ENCODE peak calls at places on chromosome 22, in ten cellular contexts. X is activated CD8-positive, alpha-beta T cell treated with anti-CD3 and anti-CD28 coated beads for 36 hours; H is epithelial cell of esophagus; Y is cardiac fibroblast; A is HCT116; T is A673; E is HL-60; I is neural crest cell; M is hepatocyte; U is astrocyte of the spinal cord. F is an unnamed sample.

GRCh38 chr22:43216738-43217137 is 29.8 kb upstream of the TTLL12 start:
- DNase-seq in X (no peak), H (no peak), Y (no peak), A (no peak), T (no peak), E (no peak), I (no peak), M (no peak), U (no peak), F (no peak)

GRCh38 chr22:47121791-47122190 is 359.3 kb downstream of the TBC1D22A start:
- DNase-seq in X (no peak), H (no peak), Y (no peak), A (no peak), T (no peak), E (no peak), I (no peak), M (no peak), U (no peak), F (peak)

GRCh38 chr22:39962071-39962470 is 1.9 kb downstream of the TMA7B start:
- DNase-seq in X (no peak), H (no peak), Y (no peak), A (no peak), T (no peak), E (no peak), I (no peak), M (no peak), U (peak), F (no peak)

GRCh38 chr22:36734171-36735058 is 30.9 kb upstream of the CACNG2 start:
- DNase-seq in X (no peak), H (no peak), Y (peak), A (no peak), T (no peak), E (peak), I (no peak), M (no peak), U (peak), F (no peak)

GRCh38 chr22:37260939-37261338 is 16.9 kb upstream of the RAC2 start:
- DNase-seq in X (peak), H (peak), Y (peak), A (peak), T (peak), E (no peak), I (peak), M (peak), U (peak), F (peak)

GRCh38 chr22:37060801-37061610 is 9.5 kb downstream of the KCTD17 start:
- DNase-seq in X (peak), H (no peak), Y (no peak), A (no peak), T (no peak), E (no peak), I (no peak), M (no peak), U (no peak), F (no peak)

GRCh38 chr22:39087881-39088687 is 9.0 kb upstream of the APOBEC3H start:
- DNase-seq in X (peak), H (no peak), Y (no peak), A (no peak), T (no peak), E (no peak), I (peak), M (no peak), U (no peak), F (peak)

GRCh38 chr22:36773935-36774334 is 2.0 kb downstream of the IFT27 start:
- DNase-seq in X (no peak), H (peak), Y (peak), A (no peak), T (peak), E (peak), I (no peak), M (peak), U (peak), F (no peak)

GRCh38 chr22:38135133-38135706 is 24.7 kb upstream of the BAIAP2L2 start:
- DNase-seq in X (peak), H (peak), Y (peak), A (peak), T (no peak), E (peak), I (no peak), M (no peak), U (peak), F (no peak)

GRCh38 chr22:24166811-24167210 is 14.5 kb upstream of the SUSD2 start:
- DNase-seq in X (no peak), H (no peak), Y (no peak), A (no peak), T (no peak), E (no peak), I (no peak), M (no peak), U (no peak), F (no peak)

GRCh38 chr22:21044931-21045584 is 688 bp upstream of the LRRC74B start:
- DNase-seq in X (peak), H (no peak), Y (peak), A (no peak), T (peak), E (no peak), I (no peak), M (no peak), U (peak), F (no peak)

GRCh38 chr22:40175571-40176105 is 2.1 kb upstream of the TNRC6B start:
- DNase-seq in X (no peak), H (no peak), Y (no peak), A (no peak), T (no peak), E (no peak), I (no peak), M (no peak), U (no peak), F (no peak)

GRCh38 chr22:34150023-34150422 is 229.7 kb upstream of the LARGE1 start:
- DNase-seq in X (no peak), H (no peak), Y (no peak), A (no peak), T (no peak), E (no peak), I (no peak), M (no peak), U (no peak), F (no peak)

GRCh38 chr22:30197389-30197788 is 49.2 kb downstream of the LIF start:
- DNase-seq in X (no peak), H (no peak), Y (no peak), A (no peak), T (no peak), E (no peak), I (no peak), M (no peak), U (no peak), F (no peak)

GRCh38 chr22:23284504-23285033 is 104.3 kb downstream of the BCR start:
- DNase-seq in X (no peak), H (no peak), Y (no peak), A (no peak), T (no peak), E (no peak), I (no peak), M (no peak), U (no peak), F (no peak)

GRCh38 chr22:49827853-49828598 is at the start of gene BRD1:
- DNase-seq in X (peak), H (peak), Y (peak), A (no peak), T (peak), E (no peak), I (no peak), M (peak), U (peak), F (peak)

GRCh38 chr22:49102367-49102766 is 725.3 kb downstream of the BRD1 start:
- DNase-seq in X (no peak), H (no peak), Y (no peak), A (no peak), T (no peak), E (no peak), I (no peak), M (no peak), U (no peak), F (peak)

GRCh38 chr22:36948273-36949055 is 35.0 kb downstream of the CSF2RB start:
- DNase-seq in X (no peak), H (no peak), Y (peak), A (no peak), T (no peak), E (no peak), I (no peak), M (no peak), U (no peak), F (no peak)

GRCh38 chr22:30922151-30922611 is 46.4 kb downstream of the MORC2 start:
- DNase-seq in X (peak), H (peak), Y (peak), A (no peak), T (peak), E (no peak), I (no peak), M (no peak), U (peak), F (peak)

DNA sequence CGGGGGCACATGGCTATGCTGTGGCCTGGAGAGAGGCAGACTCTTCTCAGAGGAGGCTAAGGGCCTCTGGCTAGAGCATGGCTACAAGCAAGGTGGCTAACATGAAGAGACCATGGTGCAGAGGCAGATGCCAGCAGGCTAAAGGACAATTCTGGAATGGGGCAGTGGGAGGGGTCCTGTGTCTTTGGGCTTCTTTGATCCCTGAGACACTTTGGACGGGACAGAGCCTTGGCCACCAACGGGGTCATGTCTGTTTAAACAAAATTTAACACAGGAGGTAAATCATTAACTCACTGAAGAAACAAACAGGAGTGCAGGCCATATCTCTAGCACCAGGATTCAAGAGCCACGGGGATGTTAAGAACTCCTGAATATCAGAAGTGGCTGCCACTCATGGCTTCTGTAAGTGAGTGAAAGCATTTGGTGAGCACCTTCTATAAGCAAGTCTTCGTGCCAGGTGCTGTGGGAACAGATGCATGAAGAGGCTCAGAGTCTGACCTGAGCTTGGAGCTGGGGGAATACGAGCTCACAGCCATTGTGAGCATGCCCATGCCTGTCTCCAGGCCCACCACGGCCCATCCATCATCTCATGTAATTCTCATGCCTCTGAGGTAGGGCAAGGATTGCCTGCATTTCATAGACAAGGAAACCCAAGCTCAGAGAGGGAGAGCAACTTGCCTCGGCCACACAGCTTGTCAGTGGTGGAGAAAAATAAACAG is 18.3 kb upstream of the ZNRF3 start:
- DNase-seq in X (no peak), H (no peak), Y (no peak), A (no peak), T (no peak), E (no peak), I (no peak), M (peak), U (no peak), F (no peak)
- TF ChIP-seq CTCF in X (no peak), H (no peak), Y (no peak), A (no peak), T (no peak), E (no peak), I (no peak), M (no peak), U (no peak), F (no peak)

GRCh38 chr22:22144858-22145257 is 99.7 kb upstream of the VPREB1 start:
- DNase-seq in X (no peak), H (peak), Y (peak), A (no peak), T (no peak), E (no peak), I (no peak), M (no peak), U (no peak), F (no peak)
- TF ChIP-seq CTCF in X (no peak), H (no peak), Y (peak), A (peak), T (peak), E (no peak), I (peak), M (no peak), U (peak), F (no peak)

DNA sequence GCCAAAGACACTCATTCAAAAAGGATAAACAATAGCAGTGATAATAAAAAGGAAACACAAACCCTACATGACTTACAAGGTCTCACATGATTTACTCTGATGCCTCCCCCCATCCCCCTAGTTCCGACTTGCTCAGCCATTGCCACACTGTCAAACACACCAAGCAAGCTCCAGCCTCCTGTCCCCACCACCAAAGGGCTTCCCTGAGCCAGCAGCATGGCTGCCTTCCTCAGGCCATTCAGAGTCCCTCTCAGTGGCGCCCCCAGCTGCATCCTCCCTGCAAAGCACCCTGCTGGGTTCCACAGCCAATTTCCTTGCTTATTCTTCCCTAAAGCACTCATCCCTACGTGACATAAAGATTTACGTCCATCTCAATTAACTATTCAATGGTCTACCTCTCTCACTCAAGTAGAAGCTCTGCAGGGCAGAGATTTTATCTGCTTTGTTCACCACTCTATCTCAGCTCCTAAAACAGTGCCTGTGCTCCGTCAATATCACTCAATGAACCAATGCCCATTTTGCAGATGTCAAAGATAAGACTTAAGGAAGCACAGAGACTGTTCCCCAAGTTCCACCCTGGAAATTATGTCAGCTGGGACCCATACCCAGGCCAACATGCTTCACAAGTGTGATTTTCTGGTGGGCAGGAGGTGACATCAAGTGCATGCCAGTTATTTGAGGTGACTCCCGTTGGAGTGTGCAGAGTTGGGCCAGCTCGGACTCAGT is 106.9 kb downstream of the SYN3 start:
- DNase-seq in X (peak), H (no peak), Y (no peak), A (no peak), T (peak), E (no peak), I (no peak), M (no peak), U (no peak), F (no peak)
- TF ChIP-seq CTCF in X (no peak), H (no peak), Y (no peak), A (peak), T (peak), E (no peak), I (peak), M (peak), U (no peak), F (no peak)

GRCh38 chr22:35708917-35709316 is 8.8 kb upstream of the APOL5 start:
- DNase-seq in X (no peak), H (no peak), Y (no peak), A (no peak), T (no peak), E (no peak), I (no peak), M (no peak), U (no peak), F (no peak)

GRCh38 chr22:35705141-35705540 is 12.5 kb upstream of the APOL5 start:
- DNase-seq in X (no peak), H (peak), Y (peak), A (no peak), T (no peak), E (no peak), I (no peak), M (no peak), U (peak), F (no peak)

GRCh38 chr22:35712672-35713071 is 5.0 kb upstream of the APOL5 start:
- DNase-seq in X (no peak), H (no peak), Y (no peak), A (no peak), T (no peak), E (no peak), I (no peak), M (no peak), U (no peak), F (no peak)

GRCh38 chr22:35711336-35711735 is 6.3 kb upstream of the APOL5 start:
- DNase-seq in X (no peak), H (no peak), Y (no peak), A (no peak), T (peak), E (no peak), I (no peak), M (no peak), U (no peak), F (no peak)

DNA sequence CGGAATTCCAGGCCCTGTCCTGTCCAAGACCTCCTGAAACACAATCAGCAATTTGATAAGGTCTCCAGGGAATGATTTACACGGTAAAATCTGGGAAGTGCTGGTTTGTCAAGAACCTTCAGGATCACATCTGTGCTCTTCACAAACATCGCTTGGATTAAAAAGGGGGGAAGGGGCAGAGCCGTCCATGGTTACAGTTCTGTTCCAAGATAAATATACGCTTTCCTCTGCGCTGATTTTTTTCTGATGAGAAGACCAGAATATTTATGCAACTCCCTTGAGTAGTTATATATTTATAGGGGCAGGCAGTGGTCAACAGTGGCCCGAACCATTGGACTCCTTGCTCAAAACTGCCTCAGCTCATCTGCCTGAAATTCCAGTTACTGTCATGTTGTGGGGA is 9.2 kb upstream of the APOL5 start:
- DNase-seq in X (no peak), H (no peak), Y (peak), A (no peak), T (no peak), E (no peak), I (no peak), M (no peak), U (peak), F (no peak)
- TF ChIP-seq CTCF in X (no peak), H (no peak), Y (no peak), A (no peak), T (no peak), E (no peak), I (no peak), M (no peak), U (no peak), F (no peak)

GRCh38 chr22:41902016-41902415 is 12.9 kb downstream of the SHISA8 start:
- DNase-seq in X (no peak), H (no peak), Y (no peak), A (no peak), T (no peak), E (no peak), I (no peak), M (no peak), U (no peak), F (no peak)

GRCh38 chr22:41906822-41907221 is 8.1 kb downstream of the SHISA8 start:
- DNase-seq in X (no peak), H (no peak), Y (no peak), A (no peak), T (no peak), E (no peak), I (no peak), M (no peak), U (no peak), F (no peak)

GRCh38 chr22:41905411-41906202 is 9.3 kb downstream of the SHISA8 start:
- DNase-seq in X (no peak), H (no peak), Y (no peak), A (no peak), T (no peak), E (no peak), I (no peak), M (no peak), U (no peak), F (no peak)

GRCh38 chr22:41902932-41903421 is 11.9 kb downstream of the SHISA8 start:
- DNase-seq in X (no peak), H (no peak), Y (no peak), A (no peak), T (no peak), E (no peak), I (no peak), M (no peak), U (no peak), F (peak)

DNA sequence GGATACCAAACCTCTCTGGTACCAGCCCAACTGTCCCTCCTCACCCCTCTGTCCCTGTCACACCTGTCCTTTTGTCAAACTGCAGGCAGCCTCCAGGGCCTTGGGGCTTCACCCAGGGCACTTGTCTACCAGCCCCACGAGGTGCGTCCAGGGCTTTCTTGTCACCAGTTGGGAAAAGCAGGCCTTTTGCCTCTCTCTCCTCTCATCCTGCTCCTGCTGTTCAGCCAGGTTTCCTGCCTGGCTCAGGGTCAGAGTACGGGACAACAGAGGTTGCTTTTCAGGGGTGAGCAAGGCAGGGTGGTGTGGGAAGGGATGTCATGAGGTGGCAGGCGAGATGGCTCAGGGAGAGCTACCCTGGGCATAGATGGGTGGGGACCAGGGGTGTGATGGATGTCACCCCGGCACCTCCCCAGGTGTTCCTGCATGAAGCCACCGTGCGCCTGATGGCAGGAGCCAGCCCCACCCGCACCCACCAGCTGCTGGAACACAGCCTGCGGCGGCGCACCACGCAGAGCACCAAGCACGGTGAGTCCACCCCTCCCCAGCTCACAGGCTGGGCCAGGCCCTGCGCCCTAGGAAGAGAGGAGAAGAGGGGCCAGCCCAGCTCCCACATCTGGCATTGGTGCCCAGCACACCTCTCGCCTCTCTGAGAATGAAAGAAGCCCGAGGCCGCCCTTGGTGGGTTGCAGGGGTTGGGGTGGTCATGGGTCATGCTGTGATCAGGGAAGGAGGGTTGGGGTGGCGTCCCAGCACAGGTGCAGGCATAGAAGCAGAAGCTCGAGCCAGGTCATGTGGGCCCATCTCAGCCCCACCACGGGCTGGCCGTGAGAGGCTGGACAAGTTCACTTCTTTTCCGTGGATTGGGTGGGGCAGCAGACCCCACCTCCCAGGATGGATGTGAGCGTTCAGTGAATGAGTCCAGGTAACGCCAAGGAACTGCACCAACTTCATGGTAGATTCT is 10.1 kb downstream of the SHISA8 start:
- DNase-seq in X (no peak), H (no peak), Y (no peak), A (no peak), T (no peak), E (no peak), I (no peak), M (no peak), U (no peak), F (no peak)
- TF ChIP-seq CTCF in X (no peak), H (no peak), Y (no peak), A (no peak), T (no peak), E (no peak), I (no peak), M (no peak), U (no peak), F (no peak)